ENCODE peak calls at places on chromosome 17, in four cellular contexts. A is Calu3; Q is germinal center; L is effector CD4-positive, alpha-beta T cell. X is an unnamed sample.

GRCh38 chr17:19305261-19305660 is 57.3 kb downstream of the B9D1 start:
- DNase-seq in A (no peak), Q (no peak), L (no peak), X (no peak)

GRCh38 chr17:48647103-48647963 is 21.2 kb upstream of the HOXB9 start:
- DNase-seq in A (peak; percentile 63), Q (no peak), L (no peak), X (peak; percentile 29)

GRCh38 chr17:54864636-54865420 is 35.8 kb upstream of the TOM1L1 start:
- DNase-seq in A (no peak), Q (no peak), L (no peak), X (peak; percentile 60)

GRCh38 chr17:32757963-32758362 is 119.0 kb downstream of the MYO1D start:
- DNase-seq in A (no peak), Q (no peak), L (no peak), X (no peak)

GRCh38 chr17:82160081-82160480 is 52.6 kb downstream of the CCDC57 start:
- DNase-seq in A (no peak), Q (no peak), L (no peak), X (peak; percentile 30)

GRCh38 chr17:57724038-57724728 is 20.9 kb downstream of the CCDC182 start:
- DNase-seq in A (no peak), Q (peak; percentile 35), L (no peak), X (peak; percentile 37)

GRCh38 chr17:73224663-73225305 is 31.9 kb downstream of the COG1 start:
- DNase-seq in A (no peak), Q (no peak), L (no peak), X (no peak)

GRCh38 chr17:32625971-32626370 is 139.2 kb downstream of the CDK5R1 start:
- DNase-seq in A (no peak), Q (no peak), L (no peak), X (no peak)

GRCh38 chr17:57895382-57896060 is 45.7 kb upstream of the MRPS23 start:
- DNase-seq in A (no peak), Q (no peak), L (no peak), X (no peak)

GRCh38 chr17:43953746-43954145 is at the start of gene PYY:
- DNase-seq in A (no peak), Q (no peak), L (no peak), X (no peak)

GRCh38 chr17:1467258-1467657 is 11.2 kb upstream of the CRK start:
- DNase-seq in A (no peak), Q (no peak), L (no peak), X (no peak)

GRCh38 chr17:65557349-65558310 is 3.8 kb downstream of the AXIN2 start:
- DNase-seq in A (no peak), Q (no peak), L (no peak), X (no peak)

GRCh38 chr17:37478187-37478586 is 11.5 kb upstream of the DUSP14 start:
- DNase-seq in A (no peak), Q (no peak), L (no peak), X (no peak)

GRCh38 chr17:79301469-79301868 is 226.8 kb downstream of the ENGASE start:
- DNase-seq in A (no peak), Q (no peak), L (no peak), X (no peak)

GRCh38 chr17:48558057-48558456 is 13.1 kb upstream of the HOXB2 start:
- DNase-seq in A (no peak), Q (no peak), L (no peak), X (no peak)

GRCh38 chr17:57938061-57938502 is 17.1 kb downstream of the CUEDC1 start:
- DNase-seq in A (no peak), Q (no peak), L (no peak), X (no peak)

GRCh38 chr17:43756176-43756575 is 2.4 kb downstream of the SOST start:
- DNase-seq in A (no peak), Q (no peak), L (no peak), X (no peak)

GRCh38 chr17:1661045-1661444 is 11.4 kb upstream of the RILP start:
- DNase-seq in A (no peak), Q (no peak), L (no peak), X (no peak)

X was measured in RPMI8226.